ENCODE peak calls at places on chromosomes 3 and 15, in five cellular contexts. S is A549, J is astrocyte, W is MM.1S, C is colonic mucosa. H is an unnamed sample.

GRCh38 chr15:57920916-57921315 is 144.6 kb downstream of the ALDH1A2 start:
- DNase-seq in S (no peak), J (no peak), W (no peak), C (no peak), H (no peak)

GRCh38 chr3:20668411-20668810 is 482.4 kb upstream of the SGO1 start:
- DNase-seq in S (peak), J (peak), W (no peak), C (no peak), H (no peak)

GRCh38 chr15:81940467-81941451 is 105.1 kb downstream of the MEX3B start:
- DNase-seq in S (no peak), J (peak), W (no peak), C (no peak), H (no peak)

GRCh38 chr3:4493931-4494806 is 1.0 kb downstream of the ITPR1 start:
- DNase-seq in S (peak), J (peak), W (no peak), C (peak), H (peak)

GRCh38 chr15:93452537-93453211 is 363.7 kb upstream of the RGMA start:
- DNase-seq in S (no peak), J (no peak), W (no peak), C (no peak), H (no peak)

GRCh38 chr3:167918686-167919085 is 177.0 kb downstream of the GOLIM4 start:
- DNase-seq in S (no peak), J (peak), W (no peak), C (no peak), H (no peak)

GRCh38 chr3:10459954-10460754 is 45.2 kb downstream of the ATP2B2 start:
- DNase-seq in S (peak), J (peak), W (peak), C (peak), H (no peak)

GRCh38 chr3:104273046-104273649 is 1093.6 kb upstream of the ALCAM start:
- DNase-seq in S (peak), J (peak), W (peak), C (no peak), H (no peak)

GRCh38 chr15:56052389-56053045 is 59.1 kb upstream of the NEDD4 start:
- DNase-seq in S (peak), J (peak), W (peak), C (no peak), H (no peak)

GRCh38 chr15:79887517-79887916 is 9.3 kb downstream of the MTHFS start:
- DNase-seq in S (no peak), J (peak), W (no peak), C (no peak), H (no peak)

GRCh38 chr3:16452265-16452664 is 61.2 kb downstream of the RFTN1 start:
- DNase-seq in S (no peak), J (peak), W (no peak), C (no peak), H (no peak)

GRCh38 chr3:115330406-115330805 is 183.3 kb upstream of the ZBTB20 start:
- DNase-seq in S (peak), J (peak), W (no peak), C (no peak), H (no peak)

GRCh38 chr3:48236531-48236930 is 4.4 kb upstream of the ZNF589 start:
- DNase-seq in S (no peak), J (no peak), W (no peak), C (no peak), H (no peak)

GRCh38 chr3:137803215-137803614 is 39.1 kb downstream of the SOX14 start:
- DNase-seq in S (no peak), J (no peak), W (no peak), C (no peak), H (no peak)

GRCh38 chr3:94374439-94375161 is 311.7 kb downstream of the NSUN3 start:
- DNase-seq in S (no peak), J (no peak), W (no peak), C (no peak), H (no peak)

GRCh38 chr3:196194542-196194915 is 16.7 kb downstream of the ZDHHC19 start:
- DNase-seq in S (no peak), J (no peak), W (no peak), C (no peak), H (no peak)

GRCh38 chr3:57118279-57118678 is 46.9 kb downstream of the IL17RD start:
- DNase-seq in S (no peak), J (no peak), W (no peak), C (no peak), H (no peak)

GRCh38 chr3:195208183-195208582 is 62.8 kb downstream of the XXYLT1 start:
- DNase-seq in S (no peak), J (no peak), W (peak), C (peak), H (no peak)

GRCh38 chr3:61991706-61992105 is 381.6 kb downstream of the FEZF2 start:
- DNase-seq in S (no peak), J (no peak), W (no peak), C (no peak), H (no peak)

GRCh38 chr3:76308541-76308940 is 523.2 kb upstream of the ZNF717 start:
- DNase-seq in S (no peak), J (no peak), W (no peak), C (no peak), H (no peak)

GRCh38 chr3:12170207-12170606 is 11.5 kb upstream of the TIMP4 start:
- DNase-seq in S (no peak), J (peak), W (no peak), C (no peak), H (peak)

GRCh38 chr15:62324382-62324781 is 159.3 kb upstream of the C2CD4B start:
- DNase-seq in S (no peak), J (peak), W (no peak), C (no peak), H (no peak)

GRCh38 chr15:60673918-60674558 is 195.1 kb upstream of the ICE2 start:
- DNase-seq in S (peak), J (peak), W (no peak), C (peak), H (peak)

GRCh38 chr15:77461486-77461885 is 40.8 kb downstream of the HMG20A start:
- DNase-seq in S (no peak), J (peak), W (no peak), C (no peak), H (no peak)

GRCh38 chr3:125310623-125311076 is 64.5 kb downstream of the ZNF148 start:
- DNase-seq in S (no peak), J (no peak), W (peak), C (peak), H (no peak)

GRCh38 chr3:7630925-7631324 is 770.0 kb downstream of the GRM7 start:
- DNase-seq in S (no peak), J (peak), W (peak), C (peak), H (no peak)
- H3K4me3 ChIP-seq in S (no peak), J (peak), W (no peak), C (no peak), H (no peak)

GRCh38 chr3:134904333-134904771 is 109.3 kb downstream of the EPHB1 start:
- DNase-seq in S (no peak), J (no peak), W (no peak), C (no peak), H (no peak)

GRCh38 chr3:134903840-134904239 is 108.8 kb downstream of the EPHB1 start:
- DNase-seq in S (no peak), J (no peak), W (no peak), C (no peak), H (no peak)

GRCh38 chr3:134905647-134905935 is 110.5 kb downstream of the EPHB1 start:
- DNase-seq in S (no peak), J (no peak), W (no peak), C (no peak), H (no peak)

GRCh38 chr3:134901461-134901860 is 106.4 kb downstream of the EPHB1 start:
- DNase-seq in S (no peak), J (no peak), W (no peak), C (no peak), H (no peak)

GRCh38 chr3:134904796-134905646 is 110.0 kb downstream of the EPHB1 start:
- DNase-seq in S (no peak), J (peak), W (no peak), C (no peak), H (no peak)
- H3K27ac ChIP-seq in S (no peak), J (no peak), W (no peak), C (no peak), H (no peak)

DNA sequence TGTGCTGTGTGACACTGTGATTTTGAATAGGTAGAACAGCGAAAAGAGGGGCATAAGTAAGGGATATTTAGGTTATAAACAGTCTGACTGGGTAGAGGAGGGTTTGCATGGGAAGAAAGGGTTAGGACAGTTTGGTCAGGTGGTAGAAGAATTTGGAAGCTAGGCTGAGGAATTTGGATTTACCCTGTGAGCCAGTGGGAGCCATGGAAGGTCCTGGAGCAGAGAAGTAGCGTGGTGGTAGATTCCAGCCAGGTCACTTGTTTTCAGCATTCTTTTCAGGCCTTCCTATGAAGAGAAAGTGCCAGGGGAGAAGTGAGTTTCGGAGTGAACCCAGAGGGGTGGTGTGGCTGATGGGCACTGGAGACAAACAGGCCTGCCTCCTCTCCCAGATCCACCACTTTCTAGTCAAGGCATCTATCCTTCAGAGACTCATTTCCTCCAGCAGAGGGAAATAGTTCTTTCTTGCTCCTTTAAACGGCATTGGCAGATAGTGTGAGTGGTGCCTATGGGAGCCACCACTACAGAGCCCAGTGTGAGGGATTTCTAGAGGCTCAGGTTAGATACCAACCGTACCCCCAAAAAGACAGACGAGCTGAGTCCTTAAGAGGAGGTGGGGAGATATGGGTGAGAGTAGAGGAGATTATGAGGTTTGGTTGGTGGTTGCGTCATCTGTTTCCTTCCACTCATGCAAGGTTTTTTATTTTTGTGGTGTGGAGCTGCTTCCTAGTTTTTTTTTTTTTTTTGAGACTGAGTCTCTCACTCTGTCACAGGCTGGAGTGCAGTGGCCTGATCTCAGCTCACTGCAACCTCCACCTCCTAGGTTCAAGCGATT is 21.2 kb downstream of the PXK start:
- DNase-seq in S (no peak), J (no peak), W (no peak), C (no peak), H (peak)
- TF ChIP-seq CTCF in S (no peak), J (peak), W (no peak), C (no peak), H (no peak)

GRCh38 chr15:97521390-97521789 is 439.1 kb upstream of the ARRDC4 start:
- DNase-seq in S (no peak), J (no peak), W (no peak), C (no peak), H (no peak)

GRCh38 chr15:97522362-97522761 is 438.1 kb upstream of the ARRDC4 start:
- DNase-seq in S (no peak), J (peak), W (no peak), C (no peak), H (peak)

GRCh38 chr15:97517726-97518125 is 442.8 kb upstream of the ARRDC4 start:
- DNase-seq in S (no peak), J (no peak), W (no peak), C (no peak), H (no peak)

GRCh38 chr15:97521894-97522293 is 438.6 kb upstream of the ARRDC4 start:
- DNase-seq in S (no peak), J (peak), W (peak), C (no peak), H (peak)

GRCh38 chr15:97520689-97521088 is 439.8 kb upstream of the ARRDC4 start:
- DNase-seq in S (no peak), J (no peak), W (no peak), C (no peak), H (no peak)
- H3K4me3 ChIP-seq in S (no peak), J (no peak), W (no peak), C (no peak), H (no peak)

DNA sequence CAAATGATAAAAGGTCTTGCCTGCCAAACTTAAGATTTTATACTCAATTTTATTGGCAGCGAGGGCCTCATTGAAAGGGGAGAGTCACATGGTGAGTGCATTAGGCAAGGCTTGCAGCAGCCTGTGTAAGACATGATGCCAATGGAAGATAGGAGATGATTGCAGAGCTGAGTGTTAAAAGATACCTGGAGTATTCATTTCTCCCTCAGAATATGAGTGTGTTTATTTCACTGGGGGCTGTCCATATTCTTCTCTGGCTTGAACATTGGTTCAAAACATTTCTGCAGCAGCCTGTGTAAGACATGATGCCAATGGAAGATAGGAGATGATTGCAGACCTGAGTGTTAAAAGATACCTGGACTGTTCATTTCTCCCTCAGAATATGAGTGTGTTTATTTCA is 165.2 kb upstream of the NUDT16 start:
- DNase-seq in S (no peak), J (no peak), W (no peak), C (no peak), H (no peak)
- H3K27ac ChIP-seq in S (no peak), J (peak), W (no peak), C (no peak), H (peak)

DNA sequence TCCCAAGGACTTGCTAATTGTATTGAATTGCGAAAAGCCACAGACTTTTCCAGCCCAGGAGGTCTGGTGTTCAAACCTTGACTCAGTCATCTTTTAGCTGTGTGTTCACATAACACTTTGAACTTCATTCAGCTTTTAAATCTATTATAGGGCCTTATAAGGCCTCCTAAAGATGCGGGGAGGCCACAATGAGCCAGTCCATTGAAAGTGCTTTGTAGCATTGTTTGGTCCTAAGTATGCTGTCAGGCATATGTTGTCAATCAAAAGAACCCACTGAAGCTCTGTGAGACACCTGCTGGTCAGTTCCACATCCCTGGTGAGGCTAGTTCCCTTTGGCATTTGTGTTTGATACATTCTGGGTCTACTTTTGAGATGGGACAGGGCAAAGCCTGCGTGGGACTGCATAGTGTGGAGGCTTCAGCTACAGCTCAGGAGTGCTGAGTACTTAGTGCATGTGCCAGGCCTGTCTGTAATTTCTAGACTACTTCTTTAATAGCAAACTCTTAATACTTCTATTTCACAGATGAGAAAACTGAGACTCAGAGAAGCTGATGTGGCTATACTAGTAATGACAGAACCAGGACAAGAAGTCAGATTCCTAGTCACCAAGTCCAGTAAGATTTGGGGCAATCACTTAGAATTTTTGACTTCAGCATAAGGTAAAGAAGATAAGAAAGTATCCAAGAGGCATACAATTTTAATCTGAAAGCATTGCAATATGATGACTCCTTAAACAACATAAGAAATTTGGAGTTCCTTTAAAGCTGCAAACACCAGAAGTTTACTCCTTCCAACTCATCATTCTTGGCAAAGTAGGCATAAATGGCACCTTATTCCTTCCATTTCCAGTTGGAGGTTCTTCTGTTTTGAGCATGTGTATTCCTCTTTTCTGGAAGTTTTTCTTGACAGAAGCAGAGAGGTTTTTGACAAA is 213.0 kb downstream of the PDCD6IP start:
- DNase-seq in S (peak), J (peak), W (no peak), C (no peak), H (no peak)
- TF ChIP-seq CTCF in S (peak), J (no peak), W (peak), C (no peak), H (no peak)

GRCh38 chr3:64188810-64189560 is 36.3 kb downstream of the PRICKLE2 start:
- DNase-seq in S (peak), J (peak), W (no peak), C (no peak), H (peak)
- H3K4me3 ChIP-seq in S (no peak), J (peak), W (no peak), C (no peak), H (no peak)

DNA sequence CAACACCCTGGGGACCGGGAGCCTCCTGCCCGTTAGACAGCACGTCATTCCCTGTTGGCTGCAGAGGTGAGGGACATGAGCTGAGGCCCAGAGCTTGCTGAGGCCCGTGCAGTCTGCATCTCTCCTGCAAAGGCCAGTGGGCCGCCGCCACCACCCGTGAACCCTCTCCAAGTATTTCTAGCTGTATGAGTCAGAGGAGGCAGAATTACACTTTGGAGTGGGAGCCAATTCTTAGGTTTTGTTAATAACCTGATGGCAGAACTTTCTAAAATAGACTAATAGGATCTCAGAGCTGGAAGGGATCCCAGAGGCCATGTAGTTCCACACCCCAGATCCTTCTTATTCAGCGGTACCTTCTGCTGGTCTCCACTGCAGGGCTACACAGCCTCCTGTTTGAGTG is 335.2 kb upstream of the CTDSPL start:
- DNase-seq in S (no peak), J (peak), W (no peak), C (no peak), H (peak)
- H3K27ac ChIP-seq in S (no peak), J (no peak), W (no peak), C (no peak), H (peak)

H was measured in right atrium auricular region.